ENCODE peak calls at places on chromosome 4, in eight cellular contexts. One of them, this sample, is unnamed.

GRCh38 chr4:181213562-181213961 is 1029.6 kb upstream of the TENM3 start:
- DNase-seq in GM04504: no peak
- DNase-seq in fibroblast of pulmonary artery: no peak
- DNase-seq in testis: no peak
- DNase-seq in H1: no peak
- DNase-seq in nephron progenitor cell: no peak
- DNase-seq in NCI-H345: no peak
- DNase-seq in GDM1: no peak
- DNase-seq in this sample: no peak

GRCh38 chr4:112604590-112604989 is 32.1 kb downstream of the ZGRF1 start:
- DNase-seq in GM04504: peak; percentile 37
- DNase-seq in nephron progenitor cell: peak; percentile 50
- DNase-seq in fibroblast of pulmonary artery: peak; percentile 76
- DNase-seq in GDM1: peak; percentile 11
- DNase-seq in testis: peak; percentile 62
- DNase-seq in NCI-H345: peak; percentile 30
- DNase-seq in H1: peak; percentile 53
- DNase-seq in this sample: peak; percentile 72

GRCh38 chr4:73451978-73452747 is 16.1 kb downstream of the AFP start:
- DNase-seq in GDM1: no peak
- DNase-seq in H1: no peak
- DNase-seq in NCI-H345: no peak
- DNase-seq in fibroblast of pulmonary artery: peak; percentile 30
- DNase-seq in nephron progenitor cell: no peak
- DNase-seq in GM04504: no peak
- DNase-seq in testis: no peak
- DNase-seq in this sample: no peak

GRCh38 chr4:189084671-189085070 is 856.0 kb upstream of the FRG1 start:
- DNase-seq in fibroblast of pulmonary artery: no peak
- DNase-seq in H1: no peak
- DNase-seq in GDM1: no peak
- DNase-seq in GM04504: no peak
- DNase-seq in NCI-H345: no peak
- DNase-seq in nephron progenitor cell: no peak
- DNase-seq in testis: no peak
- DNase-seq in this sample: no peak

GRCh38 chr4:123561525-123561924 is 164.9 kb downstream of the SPRY1 start:
- DNase-seq in GDM1: no peak
- DNase-seq in testis: no peak
- DNase-seq in fibroblast of pulmonary artery: no peak
- DNase-seq in GM04504: no peak
- DNase-seq in NCI-H345: no peak
- DNase-seq in nephron progenitor cell: no peak
- DNase-seq in H1: no peak
- DNase-seq in this sample: no peak

GRCh38 chr4:39587881-39588280 is 50.8 kb downstream of the SMIM14 start:
- DNase-seq in NCI-H345: no peak
- DNase-seq in nephron progenitor cell: no peak
- DNase-seq in GM04504: no peak
- DNase-seq in GDM1: no peak
- DNase-seq in H1: peak; percentile 26
- DNase-seq in fibroblast of pulmonary artery: peak; percentile 77
- DNase-seq in testis: no peak
- DNase-seq in this sample: peak; percentile 66

GRCh38 chr4:177367336-177367735 is 57.7 kb downstream of the NEIL3 start:
- DNase-seq in nephron progenitor cell: no peak
- DNase-seq in H1: no peak
- DNase-seq in NCI-H345: no peak
- DNase-seq in fibroblast of pulmonary artery: peak; percentile 37
- DNase-seq in testis: no peak
- DNase-seq in GM04504: peak; percentile 19
- DNase-seq in GDM1: no peak
- DNase-seq in this sample: no peak

GRCh38 chr4:73844352-73844751 is 7.9 kb downstream of the CXCL6 start:
- DNase-seq in nephron progenitor cell: no peak
- DNase-seq in H1: no peak
- DNase-seq in testis: no peak
- DNase-seq in GDM1: no peak
- DNase-seq in NCI-H345: no peak
- DNase-seq in fibroblast of pulmonary artery: peak; percentile 93
- DNase-seq in GM04504: no peak
- DNase-seq in this sample: peak; percentile 71

GRCh38 chr4:56704074-56704473 is 23.0 kb upstream of the HOPX start:
- DNase-seq in testis: peak; percentile 40
- DNase-seq in H1: no peak
- DNase-seq in NCI-H345: no peak
- DNase-seq in nephron progenitor cell: no peak
- DNase-seq in GM04504: no peak
- DNase-seq in GDM1: no peak
- DNase-seq in fibroblast of pulmonary artery: no peak
- DNase-seq in this sample: no peak

GRCh38 chr4:174873931-174874330 is 44.2 kb upstream of the ADAM29 start:
- DNase-seq in fibroblast of pulmonary artery: no peak
- DNase-seq in testis: peak; percentile 14
- DNase-seq in GDM1: no peak
- DNase-seq in H1: no peak
- DNase-seq in NCI-H345: peak; percentile 0
- DNase-seq in GM04504: no peak
- DNase-seq in nephron progenitor cell: no peak
- DNase-seq in this sample: no peak

GRCh38 chr4:97646997-97647396 is 496.3 kb downstream of the STPG2 start:
- DNase-seq in nephron progenitor cell: no peak
- DNase-seq in GDM1: no peak
- DNase-seq in testis: peak; percentile 35
- DNase-seq in NCI-H345: no peak
- DNase-seq in H1: no peak
- DNase-seq in fibroblast of pulmonary artery: peak; percentile 62
- DNase-seq in GM04504: no peak
- DNase-seq in this sample: no peak

GRCh38 chr4:3630136-3630933 is 98.1 kb upstream of the LRPAP1 start:
- DNase-seq in testis: no peak
- DNase-seq in GM04504: no peak
- DNase-seq in H1: no peak
- DNase-seq in NCI-H345: no peak
- DNase-seq in nephron progenitor cell: no peak
- DNase-seq in fibroblast of pulmonary artery: no peak
- DNase-seq in GDM1: no peak
- DNase-seq in this sample: no peak

GRCh38 chr4:84263415-84263814 is 235.7 kb downstream of the NKX6-1 start:
- DNase-seq in nephron progenitor cell: no peak
- DNase-seq in testis: no peak
- DNase-seq in GDM1: no peak
- DNase-seq in GM04504: no peak
- DNase-seq in fibroblast of pulmonary artery: no peak
- DNase-seq in H1: no peak
- DNase-seq in NCI-H345: no peak
- DNase-seq in this sample: no peak

GRCh38 chr4:113502476-113502875 is 259.1 kb downstream of the CAMK2D start:
- DNase-seq in NCI-H345: no peak
- DNase-seq in nephron progenitor cell: no peak
- DNase-seq in fibroblast of pulmonary artery: peak; percentile 27
- DNase-seq in GM04504: peak; percentile 37
- DNase-seq in GDM1: no peak
- DNase-seq in testis: no peak
- DNase-seq in H1: no peak
- DNase-seq in this sample: no peak